ENCODE peak calls at places on chromosomes 11 and 22, in four cellular contexts. One of them, this sample, is unnamed.

GRCh38 chr11:117822031-117822521 is 2.5 kb downstream of the FXYD2 start:
- DNase-seq in stimulated activated CD8-positive, alpha-beta memory T cell treated with anti-CD3 and anti-CD28 coated beads, Interleukin-4, amount 100 ng/mL, for 4 hours: no peak
- DNase-seq in activated T-cell treated with anti-CD3 and anti-CD28 coated beads, Interleukin-2, amount 50 U/mL, for 48 hours: peak
- DNase-seq in adrenal gland: peak
- DNase-seq in this sample: no peak

GRCh38 chr11:70738661-70739060 is 340.3 kb downstream of the CTTN start:
- DNase-seq in activated T-cell treated with anti-CD3 and anti-CD28 coated beads, Interleukin-2, amount 50 U/mL, for 48 hours: no peak
- DNase-seq in stimulated activated CD8-positive, alpha-beta memory T cell treated with anti-CD3 and anti-CD28 coated beads, Interleukin-4, amount 100 ng/mL, for 4 hours: no peak
- DNase-seq in adrenal gland: no peak
- DNase-seq in this sample: no peak

GRCh38 chr11:33721291-33721840 is 14.9 kb downstream of the CD59 start:
- DNase-seq in adrenal gland: no peak
- DNase-seq in activated T-cell treated with anti-CD3 and anti-CD28 coated beads, Interleukin-2, amount 50 U/mL, for 48 hours: no peak
- DNase-seq in stimulated activated CD8-positive, alpha-beta memory T cell treated with anti-CD3 and anti-CD28 coated beads, Interleukin-4, amount 100 ng/mL, for 4 hours: no peak
- DNase-seq in this sample: no peak

GRCh38 chr11:870127-870413 is 27.4 kb downstream of the TSPAN4 start:
- DNase-seq in activated T-cell treated with anti-CD3 and anti-CD28 coated beads, Interleukin-2, amount 50 U/mL, for 48 hours: no peak
- DNase-seq in adrenal gland: no peak
- DNase-seq in stimulated activated CD8-positive, alpha-beta memory T cell treated with anti-CD3 and anti-CD28 coated beads, Interleukin-4, amount 100 ng/mL, for 4 hours: no peak
- DNase-seq in this sample: no peak

GRCh38 chr22:37244114-37244921 is at the start of gene RAC2:
- DNase-seq in stimulated activated CD8-positive, alpha-beta memory T cell treated with anti-CD3 and anti-CD28 coated beads, Interleukin-4, amount 100 ng/mL, for 4 hours: peak
- DNase-seq in adrenal gland: peak
- DNase-seq in activated T-cell treated with anti-CD3 and anti-CD28 coated beads, Interleukin-2, amount 50 U/mL, for 48 hours: peak
- DNase-seq in this sample: no peak

GRCh38 chr11:117221775-117222517 is 9.9 kb downstream of the PCSK7 start:
- DNase-seq in activated T-cell treated with anti-CD3 and anti-CD28 coated beads, Interleukin-2, amount 50 U/mL, for 48 hours: no peak
- DNase-seq in stimulated activated CD8-positive, alpha-beta memory T cell treated with anti-CD3 and anti-CD28 coated beads, Interleukin-4, amount 100 ng/mL, for 4 hours: no peak
- DNase-seq in adrenal gland: no peak
- DNase-seq in this sample: no peak

GRCh38 chr22:45072322-45072903 is 62.6 kb upstream of the PHF21B start:
- DNase-seq in adrenal gland: peak
- DNase-seq in stimulated activated CD8-positive, alpha-beta memory T cell treated with anti-CD3 and anti-CD28 coated beads, Interleukin-4, amount 100 ng/mL, for 4 hours: no peak
- DNase-seq in activated T-cell treated with anti-CD3 and anti-CD28 coated beads, Interleukin-2, amount 50 U/mL, for 48 hours: peak
- DNase-seq in this sample: no peak

GRCh38 chr11:82733444-82734119 is at the start of gene FAM181B:
- DNase-seq in activated T-cell treated with anti-CD3 and anti-CD28 coated beads, Interleukin-2, amount 50 U/mL, for 48 hours: peak
- DNase-seq in adrenal gland: peak
- DNase-seq in stimulated activated CD8-positive, alpha-beta memory T cell treated with anti-CD3 and anti-CD28 coated beads, Interleukin-4, amount 100 ng/mL, for 4 hours: no peak
- DNase-seq in this sample: no peak

GRCh38 chr11:107457205-107457557 is 444 bp downstream of the CWF19L2 start:
- DNase-seq in stimulated activated CD8-positive, alpha-beta memory T cell treated with anti-CD3 and anti-CD28 coated beads, Interleukin-4, amount 100 ng/mL, for 4 hours: no peak
- DNase-seq in activated T-cell treated with anti-CD3 and anti-CD28 coated beads, Interleukin-2, amount 50 U/mL, for 48 hours: no peak
- DNase-seq in adrenal gland: no peak
- DNase-seq in this sample: no peak

GRCh38 chr11:117426297-117426685 is 98.6 kb downstream of the CEP164 start:
- DNase-seq in adrenal gland: peak
- DNase-seq in stimulated activated CD8-positive, alpha-beta memory T cell treated with anti-CD3 and anti-CD28 coated beads, Interleukin-4, amount 100 ng/mL, for 4 hours: peak
- DNase-seq in activated T-cell treated with anti-CD3 and anti-CD28 coated beads, Interleukin-2, amount 50 U/mL, for 48 hours: peak
- DNase-seq in this sample: no peak

GRCh38 chr11:94449437-94449836 is 44.2 kb downstream of the MRE11 start:
- DNase-seq in activated T-cell treated with anti-CD3 and anti-CD28 coated beads, Interleukin-2, amount 50 U/mL, for 48 hours: no peak
- DNase-seq in adrenal gland: no peak
- DNase-seq in stimulated activated CD8-positive, alpha-beta memory T cell treated with anti-CD3 and anti-CD28 coated beads, Interleukin-4, amount 100 ng/mL, for 4 hours: no peak
- DNase-seq in this sample: no peak

GRCh38 chr11:119806064-119806915 is 77.3 kb upstream of the NECTIN1 start:
- DNase-seq in activated T-cell treated with anti-CD3 and anti-CD28 coated beads, Interleukin-2, amount 50 U/mL, for 48 hours: no peak
- DNase-seq in adrenal gland: no peak
- DNase-seq in stimulated activated CD8-positive, alpha-beta memory T cell treated with anti-CD3 and anti-CD28 coated beads, Interleukin-4, amount 100 ng/mL, for 4 hours: no peak
- DNase-seq in this sample: no peak

GRCh38 chr11:108034034-108034433 is 25.3 kb downstream of the CUL5 start:
- DNase-seq in activated T-cell treated with anti-CD3 and anti-CD28 coated beads, Interleukin-2, amount 50 U/mL, for 48 hours: no peak
- DNase-seq in stimulated activated CD8-positive, alpha-beta memory T cell treated with anti-CD3 and anti-CD28 coated beads, Interleukin-4, amount 100 ng/mL, for 4 hours: no peak
- DNase-seq in adrenal gland: no peak
- DNase-seq in this sample: no peak

GRCh38 chr11:20154381-20154780 is 5.9 kb downstream of the DBX1 start:
- DNase-seq in stimulated activated CD8-positive, alpha-beta memory T cell treated with anti-CD3 and anti-CD28 coated beads, Interleukin-4, amount 100 ng/mL, for 4 hours: no peak
- DNase-seq in activated T-cell treated with anti-CD3 and anti-CD28 coated beads, Interleukin-2, amount 50 U/mL, for 48 hours: no peak
- DNase-seq in adrenal gland: no peak
- DNase-seq in this sample: peak

GRCh38 chr11:64887234-64887756 is 8.9 kb upstream of the EHD1 start:
- DNase-seq in stimulated activated CD8-positive, alpha-beta memory T cell treated with anti-CD3 and anti-CD28 coated beads, Interleukin-4, amount 100 ng/mL, for 4 hours: no peak
- DNase-seq in activated T-cell treated with anti-CD3 and anti-CD28 coated beads, Interleukin-2, amount 50 U/mL, for 48 hours: no peak
- DNase-seq in adrenal gland: no peak
- DNase-seq in this sample: no peak

GRCh38 chr22:38755911-38756532 is at the start of gene SUN2:
- DNase-seq in stimulated activated CD8-positive, alpha-beta memory T cell treated with anti-CD3 and anti-CD28 coated beads, Interleukin-4, amount 100 ng/mL, for 4 hours: peak
- DNase-seq in activated T-cell treated with anti-CD3 and anti-CD28 coated beads, Interleukin-2, amount 50 U/mL, for 48 hours: peak
- DNase-seq in adrenal gland: peak
- DNase-seq in this sample: no peak

GRCh38 chr11:2588809-2589537 is 110.8 kb downstream of the KCNQ1OT1 start:
- DNase-seq in activated T-cell treated with anti-CD3 and anti-CD28 coated beads, Interleukin-2, amount 50 U/mL, for 48 hours: peak
- DNase-seq in adrenal gland: peak
- DNase-seq in stimulated activated CD8-positive, alpha-beta memory T cell treated with anti-CD3 and anti-CD28 coated beads, Interleukin-4, amount 100 ng/mL, for 4 hours: no peak
- DNase-seq in this sample: no peak

GRCh38 chr11:73205666-73206343 is 12.3 kb upstream of the P2RY2 start:
- DNase-seq in activated T-cell treated with anti-CD3 and anti-CD28 coated beads, Interleukin-2, amount 50 U/mL, for 48 hours: no peak
- DNase-seq in adrenal gland: no peak
- DNase-seq in stimulated activated CD8-positive, alpha-beta memory T cell treated with anti-CD3 and anti-CD28 coated beads, Interleukin-4, amount 100 ng/mL, for 4 hours: no peak
- DNase-seq in this sample: no peak

GRCh38 chr11:6755303-6755952 is 16.3 kb downstream of the OR2AG2 start:
- DNase-seq in activated T-cell treated with anti-CD3 and anti-CD28 coated beads, Interleukin-2, amount 50 U/mL, for 48 hours: peak
- DNase-seq in adrenal gland: peak
- DNase-seq in stimulated activated CD8-positive, alpha-beta memory T cell treated with anti-CD3 and anti-CD28 coated beads, Interleukin-4, amount 100 ng/mL, for 4 hours: no peak
- DNase-seq in this sample: no peak

GRCh38 chr11:64568041-64568571 is 22.9 kb upstream of the SLC22A12 start:
- DNase-seq in stimulated activated CD8-positive, alpha-beta memory T cell treated with anti-CD3 and anti-CD28 coated beads, Interleukin-4, amount 100 ng/mL, for 4 hours: no peak
- DNase-seq in activated T-cell treated with anti-CD3 and anti-CD28 coated beads, Interleukin-2, amount 50 U/mL, for 48 hours: no peak
- DNase-seq in adrenal gland: no peak
- DNase-seq in this sample: no peak

GRCh38 chr11:2258501-2259465 is 11.6 kb downstream of the ASCL2 start:
- DNase-seq in stimulated activated CD8-positive, alpha-beta memory T cell treated with anti-CD3 and anti-CD28 coated beads, Interleukin-4, amount 100 ng/mL, for 4 hours: no peak
- DNase-seq in activated T-cell treated with anti-CD3 and anti-CD28 coated beads, Interleukin-2, amount 50 U/mL, for 48 hours: no peak
- DNase-seq in adrenal gland: no peak
- DNase-seq in this sample: no peak

GRCh38 chr22:46007003-46007847 is 30.3 kb upstream of the WNT7B start:
- DNase-seq in adrenal gland: peak
- DNase-seq in activated T-cell treated with anti-CD3 and anti-CD28 coated beads, Interleukin-2, amount 50 U/mL, for 48 hours: peak
- DNase-seq in stimulated activated CD8-positive, alpha-beta memory T cell treated with anti-CD3 and anti-CD28 coated beads, Interleukin-4, amount 100 ng/mL, for 4 hours: no peak
- DNase-seq in this sample: no peak

GRCh38 chr11:118674094-118674460 is 5.4 kb downstream of the TREH start:
- DNase-seq in activated T-cell treated with anti-CD3 and anti-CD28 coated beads, Interleukin-2, amount 50 U/mL, for 48 hours: no peak
- DNase-seq in adrenal gland: no peak
- DNase-seq in stimulated activated CD8-positive, alpha-beta memory T cell treated with anti-CD3 and anti-CD28 coated beads, Interleukin-4, amount 100 ng/mL, for 4 hours: no peak
- DNase-seq in this sample: no peak

GRCh38 chr11:67646535-67647336 is 3.8 kb downstream of the ACY3 start:
- DNase-seq in adrenal gland: no peak
- DNase-seq in stimulated activated CD8-positive, alpha-beta memory T cell treated with anti-CD3 and anti-CD28 coated beads, Interleukin-4, amount 100 ng/mL, for 4 hours: no peak
- DNase-seq in activated T-cell treated with anti-CD3 and anti-CD28 coated beads, Interleukin-2, amount 50 U/mL, for 48 hours: peak
- DNase-seq in this sample: no peak

GRCh38 chr11:57336111-57336666 is 497 bp upstream of the SSRP1 start:
- DNase-seq in activated T-cell treated with anti-CD3 and anti-CD28 coated beads, Interleukin-2, amount 50 U/mL, for 48 hours: no peak
- DNase-seq in stimulated activated CD8-positive, alpha-beta memory T cell treated with anti-CD3 and anti-CD28 coated beads, Interleukin-4, amount 100 ng/mL, for 4 hours: no peak
- DNase-seq in adrenal gland: no peak
- DNase-seq in this sample: no peak

GRCh38 chr11:128548655-128549255 is 38.6 kb downstream of the ETS1 start:
- DNase-seq in stimulated activated CD8-positive, alpha-beta memory T cell treated with anti-CD3 and anti-CD28 coated beads, Interleukin-4, amount 100 ng/mL, for 4 hours: no peak
- DNase-seq in activated T-cell treated with anti-CD3 and anti-CD28 coated beads, Interleukin-2, amount 50 U/mL, for 48 hours: peak
- DNase-seq in adrenal gland: peak
- DNase-seq in this sample: no peak

GRCh38 chr11:34068098-34068497 is 16.6 kb downstream of the CAPRIN1 start:
- DNase-seq in activated T-cell treated with anti-CD3 and anti-CD28 coated beads, Interleukin-2, amount 50 U/mL, for 48 hours: no peak
- DNase-seq in stimulated activated CD8-positive, alpha-beta memory T cell treated with anti-CD3 and anti-CD28 coated beads, Interleukin-4, amount 100 ng/mL, for 4 hours: no peak
- DNase-seq in adrenal gland: no peak
- DNase-seq in this sample: no peak

This sample was measured in AG04449.